ENCODE peak calls at places on chromosomes 2 and 18, in four cellular contexts. One of them, this sample, is unnamed.

GRCh38 chr2:133434962-133435668 is 133.1 kb downstream of the NCKAP5 start:
- DNase-seq in AG09309: peak; percentile 89
- DNase-seq in mesenteric fat pad: no peak
- DNase-seq in T follicular helper cell: no peak
- DNase-seq in this sample: no peak

GRCh38 chr18:76684265-76684664 is 138.1 kb upstream of the ZNF236 start:
- DNase-seq in AG09309: no peak
- DNase-seq in mesenteric fat pad: peak; percentile 55
- DNase-seq in T follicular helper cell: no peak
- DNase-seq in this sample: no peak

GRCh38 chr2:183059561-183059960 is 19.0 kb upstream of the DUSP19 start:
- DNase-seq in AG09309: no peak
- DNase-seq in mesenteric fat pad: no peak
- DNase-seq in T follicular helper cell: no peak
- DNase-seq in this sample: no peak

GRCh38 chr2:23491622-23492336 is 106.8 kb downstream of the KLHL29 start:
- DNase-seq in AG09309: no peak
- DNase-seq in mesenteric fat pad: no peak
- DNase-seq in T follicular helper cell: no peak
- DNase-seq in this sample: no peak

GRCh38 chr18:23056315-23056714 is 79.0 kb upstream of the CABLES1 start:
- DNase-seq in AG09309: no peak
- DNase-seq in mesenteric fat pad: no peak
- DNase-seq in T follicular helper cell: no peak
- DNase-seq in this sample: no peak

GRCh38 chr2:39728941-39729351 is 50.1 kb downstream of the THUMPD2 start:
- DNase-seq in AG09309: no peak
- DNase-seq in mesenteric fat pad: no peak
- DNase-seq in T follicular helper cell: no peak
- DNase-seq in this sample: no peak

GRCh38 chr18:64692826-64693225 is 543.9 kb upstream of the LINC00305 start:
- DNase-seq in AG09309: no peak
- DNase-seq in mesenteric fat pad: no peak
- DNase-seq in T follicular helper cell: no peak
- DNase-seq in this sample: no peak

GRCh38 chr2:160700415-160700814 is 206.8 kb upstream of the RBMS1 start:
- DNase-seq in AG09309: peak; percentile 68
- DNase-seq in mesenteric fat pad: no peak
- DNase-seq in T follicular helper cell: no peak
- DNase-seq in this sample: no peak

GRCh38 chr2:230895536-230896345 is 29.3 kb downstream of the GPR55 start:
- DNase-seq in AG09309: no peak
- DNase-seq in mesenteric fat pad: no peak
- DNase-seq in T follicular helper cell: no peak
- DNase-seq in this sample: peak; percentile 56

GRCh38 chr18:49520661-49521145 is 33.7 kb upstream of the C18orf32 start:
- DNase-seq in AG09309: peak; percentile 1
- DNase-seq in mesenteric fat pad: peak; percentile 18
- DNase-seq in T follicular helper cell: no peak
- DNase-seq in this sample: no peak

GRCh38 chr2:102190425-102191107 is 3.7 kb downstream of the IL1RL2 start:
- DNase-seq in AG09309: no peak
- DNase-seq in mesenteric fat pad: no peak
- DNase-seq in T follicular helper cell: no peak
- DNase-seq in this sample: no peak

GRCh38 chr2:231642631-231643493 is 50.2 kb downstream of the TEX44 start:
- DNase-seq in AG09309: peak; percentile 95
- DNase-seq in mesenteric fat pad: peak; percentile 92
- DNase-seq in T follicular helper cell: no peak
- DNase-seq in this sample: peak; percentile 93

GRCh38 chr2:227228061-227228667 is 63.7 kb downstream of the COL4A3 start:
- DNase-seq in AG09309: no peak
- DNase-seq in mesenteric fat pad: no peak
- DNase-seq in T follicular helper cell: no peak
- DNase-seq in this sample: peak; percentile 81

GRCh38 chr2:24515335-24515734 is 24.3 kb downstream of the NCOA1 start:
- DNase-seq in AG09309: no peak
- DNase-seq in mesenteric fat pad: no peak
- DNase-seq in T follicular helper cell: no peak
- DNase-seq in this sample: no peak

GRCh38 chr2:165872101-165872791 is 78.2 kb upstream of the GALNT3 start:
- DNase-seq in AG09309: no peak
- DNase-seq in mesenteric fat pad: no peak
- DNase-seq in T follicular helper cell: no peak
- DNase-seq in this sample: no peak

GRCh38 chr18:58056159-58056558 is 12.1 kb downstream of the NEDD4L start:
- DNase-seq in AG09309: no peak
- DNase-seq in mesenteric fat pad: no peak
- DNase-seq in T follicular helper cell: no peak
- DNase-seq in this sample: no peak

GRCh38 chr2:171004833-171005232 is 75.8 kb downstream of the GORASP2 start:
- DNase-seq in AG09309: no peak
- DNase-seq in mesenteric fat pad: no peak
- DNase-seq in T follicular helper cell: no peak
- DNase-seq in this sample: no peak

GRCh38 chr2:118683460-118683859 is 164.0 kb downstream of the EN1 start:
- DNase-seq in AG09309: no peak
- DNase-seq in mesenteric fat pad: no peak
- DNase-seq in T follicular helper cell: no peak
- DNase-seq in this sample: no peak

GRCh38 chr2:20137131-20137571 is 85.7 kb upstream of the LAPTM4A start:
- DNase-seq in AG09309: no peak
- DNase-seq in mesenteric fat pad: no peak
- DNase-seq in T follicular helper cell: no peak
- DNase-seq in this sample: no peak

GRCh38 chr2:171921970-171922229 is 361 bp upstream of the HAT1 start:
- DNase-seq in AG09309: no peak
- DNase-seq in mesenteric fat pad: no peak
- DNase-seq in T follicular helper cell: no peak
- DNase-seq in this sample: no peak

GRCh38 chr2:12416600-12416999 is 300.1 kb upstream of the TRIB2 start:
- DNase-seq in AG09309: peak; percentile 32
- DNase-seq in mesenteric fat pad: no peak
- DNase-seq in T follicular helper cell: peak; percentile 50
- DNase-seq in this sample: no peak

GRCh38 chr2:182018218-182018617 is 32.6 kb downstream of the PPP1R1C start:
- DNase-seq in AG09309: no peak
- DNase-seq in mesenteric fat pad: no peak
- DNase-seq in T follicular helper cell: no peak
- DNase-seq in this sample: no peak

GRCh38 chr2:216492951-216493685 is 5.5 kb upstream of the RPL37A start:
- DNase-seq in AG09309: peak; percentile 40
- DNase-seq in mesenteric fat pad: no peak
- DNase-seq in T follicular helper cell: no peak
- DNase-seq in this sample: no peak

GRCh38 chr2:36031476-36031875 is 324.1 kb upstream of the CRIM1 start:
- DNase-seq in AG09309: no peak
- DNase-seq in mesenteric fat pad: no peak
- DNase-seq in T follicular helper cell: no peak
- DNase-seq in this sample: no peak

GRCh38 chr2:61763605-61764034 is 90.2 kb downstream of the FAM161A start:
- DNase-seq in AG09309: peak; percentile 46
- DNase-seq in mesenteric fat pad: peak; percentile 93
- DNase-seq in T follicular helper cell: no peak
- DNase-seq in this sample: peak; percentile 89

GRCh38 chr2:25567406-25567805 is 106.0 kb downstream of the DTNB start:
- DNase-seq in AG09309: peak; percentile 37
- DNase-seq in mesenteric fat pad: no peak
- DNase-seq in T follicular helper cell: no peak
- DNase-seq in this sample: no peak

GRCh38 chr2:174053784-174054183 is 88.6 kb upstream of the SP3 start:
- DNase-seq in AG09309: no peak
- DNase-seq in mesenteric fat pad: no peak
- DNase-seq in T follicular helper cell: no peak
- DNase-seq in this sample: no peak

GRCh38 chr2:9770308-9771100 is 72.8 kb upstream of the TAF1B start:
- DNase-seq in AG09309: no peak
- DNase-seq in mesenteric fat pad: no peak
- DNase-seq in T follicular helper cell: peak; percentile 30
- DNase-seq in this sample: no peak